ENCODE peak calls at places on chromosomes 7 and 10, in four cellular contexts. J, O, M and Z are unnamed samples.

GRCh38 chr10:110613996-110614495 is 30.1 kb upstream of the RBM20 start:
- DNase-seq in J (no peak), O (no peak), M (peak; percentile 61), Z (no peak)

GRCh38 chr7:50307368-50308012 is 3.0 kb downstream of the IKZF1 start:
- DNase-seq in J (no peak), O (peak; percentile 83), M (no peak), Z (no peak)

GRCh38 chr10:64507869-64508609 is 986.8 kb downstream of the REEP3 start:
- DNase-seq in J (no peak), O (peak; percentile 90), M (no peak), Z (no peak)

GRCh38 chr7:41771717-41772116 is 68.8 kb upstream of the INHBA start:
- DNase-seq in J (no peak), O (no peak), M (no peak), Z (no peak)

GRCh38 chr7:37062460-37062859 is 338.2 kb upstream of the AOAH start:
- DNase-seq in J (no peak), O (no peak), M (no peak), Z (no peak)

GRCh38 chr10:109743141-109744120 is 179.9 kb downstream of the XPNPEP1 start:
- DNase-seq in J (no peak), O (no peak), M (no peak), Z (no peak)

GRCh38 chr7:10889266-10889898 is 84.3 kb upstream of the PHF14 start:
- DNase-seq in J (peak; percentile 10), O (peak; percentile 71), M (no peak), Z (peak; percentile 46)

GRCh38 chr10:680745-681144 is 8.7 kb downstream of the DIP2C start:
- DNase-seq in J (no peak), O (no peak), M (no peak), Z (no peak)

GRCh38 chr10:96279219-96279641 is 7.9 kb upstream of the BLNK start:
- DNase-seq in J (no peak), O (no peak), M (no peak), Z (no peak)

GRCh38 chr7:81370857-81371256 is 399.0 kb downstream of the HGF start:
- DNase-seq in J (no peak), O (no peak), M (no peak), Z (no peak)

GRCh38 chr7:77651544-77652162 is 44.6 kb upstream of the RSBN1L start:
- DNase-seq in J (no peak), O (peak; percentile 72), M (no peak), Z (peak; percentile 36)

GRCh38 chr7:138738114-138738513 is 37.0 kb upstream of the SVOPL start:
- DNase-seq in J (peak; percentile 5), O (no peak), M (no peak), Z (no peak)

GRCh38 chr10:132506711-132507466 is 30.7 kb upstream of the INPP5A start:
- DNase-seq in J (no peak), O (no peak), M (no peak), Z (no peak)

GRCh38 chr10:102714621-102715455 is at the start of gene SFXN2:
- DNase-seq in J (no peak), O (peak; percentile 66), M (no peak), Z (no peak)

GRCh38 chr7:2545746-2546425 is 9.4 kb downstream of the BRAT1 start:
- DNase-seq in J (no peak), O (no peak), M (no peak), Z (no peak)

GRCh38 chr10:89373916-89374711 is 3.7 kb upstream of the IFIT1B start:
- DNase-seq in J (no peak), O (peak; percentile 71), M (no peak), Z (no peak)

GRCh38 chr7:90006988-90007387 is 147.3 kb upstream of the STEAP1 start:
- DNase-seq in J (no peak), O (no peak), M (no peak), Z (no peak)

GRCh38 chr10:115849197-115849596 is 423.8 kb downstream of the GFRA1 start:
- DNase-seq in J (no peak), O (no peak), M (no peak), Z (no peak)

GRCh38 chr7:91645542-91645941 is 235.0 kb downstream of the MTERF1 start:
- DNase-seq in J (no peak), O (no peak), M (no peak), Z (no peak)

GRCh38 chr7:40219917-40220316 is 85.1 kb downstream of the SUGCT start:
- DNase-seq in J (no peak), O (no peak), M (no peak), Z (no peak)

GRCh38 chr7:190196-190595 is 2.2 kb upstream of the FAM20C start:
- DNase-seq in J (no peak), O (no peak), M (no peak), Z (no peak)

GRCh38 chr7:127530148-127530547 is 55.2 kb downstream of the GCC1 start:
- DNase-seq in J (no peak), O (no peak), M (no peak), Z (no peak)

GRCh38 chr7:116499168-116500070 is at the start of gene CAV2:
- DNase-seq in J (no peak), O (peak; percentile 88), M (no peak), Z (no peak)

GRCh38 chr10:94858022-94858421 is 80.4 kb upstream of the CYP2C9 start:
- DNase-seq in J (no peak), O (peak; percentile 0), M (no peak), Z (no peak)

GRCh38 chr7:16753932-16754571 is 497 bp downstream of the TSPAN13 start:
- DNase-seq in J (peak; percentile 1), O (peak; percentile 55), M (no peak), Z (no peak)

GRCh38 chr10:21238044-21238443 is 287.4 kb downstream of the SKIDA1 start:
- DNase-seq in J (no peak), O (no peak), M (no peak), Z (no peak)

GRCh38 chr10:77943086-77943901 is 16.7 kb upstream of the DLG5 start:
- DNase-seq in J (no peak), O (no peak), M (no peak), Z (no peak)

GRCh38 chr7:128410092-128410665 is 397 bp upstream of the IMPDH1 start:
- DNase-seq in J (peak; percentile 69), O (peak; percentile 74), M (no peak), Z (no peak)

GRCh38 chr7:16130127-16131110 is 290.9 kb downstream of the CRPPA start:
- DNase-seq in J (no peak), O (no peak), M (no peak), Z (no peak)

GRCh38 chr7:128099204-128099671 is 68.0 kb upstream of the LRRC4 start:
- DNase-seq in J (no peak), O (peak; percentile 78), M (no peak), Z (no peak)

GRCh38 chr7:27684491-27684890 is 21.8 kb upstream of the HIBADH start:
- DNase-seq in J (no peak), O (no peak), M (no peak), Z (no peak)

GRCh38 chr10:131844546-131845084 is 56.2 kb upstream of the PPP2R2D start:
- DNase-seq in J (no peak), O (no peak), M (no peak), Z (no peak)

GRCh38 chr10:122163182-122164027 is 107.7 kb upstream of the BTBD16 start:
- DNase-seq in J (no peak), O (no peak), M (no peak), Z (no peak)

GRCh38 chr10:122165914-122166313 is 105.2 kb upstream of the BTBD16 start:
- DNase-seq in J (no peak), O (no peak), M (no peak), Z (no peak)

GRCh38 chr10:122165492-122165832 is 105.6 kb upstream of the BTBD16 start:
- DNase-seq in J (no peak), O (no peak), M (no peak), Z (no peak)

GRCh38 chr10:122164028-122164601 is 107.0 kb upstream of the BTBD16 start:
- DNase-seq in J (no peak), O (no peak), M (no peak), Z (no peak)

GRCh38 chr10:122164815-122165491 is 106.1 kb upstream of the BTBD16 start:
- DNase-seq in J (no peak), O (no peak), M (no peak), Z (no peak)
- TF ChIP-seq SPI1 in J (no peak), O (no peak), M (no peak), Z (no peak)

DNA sequence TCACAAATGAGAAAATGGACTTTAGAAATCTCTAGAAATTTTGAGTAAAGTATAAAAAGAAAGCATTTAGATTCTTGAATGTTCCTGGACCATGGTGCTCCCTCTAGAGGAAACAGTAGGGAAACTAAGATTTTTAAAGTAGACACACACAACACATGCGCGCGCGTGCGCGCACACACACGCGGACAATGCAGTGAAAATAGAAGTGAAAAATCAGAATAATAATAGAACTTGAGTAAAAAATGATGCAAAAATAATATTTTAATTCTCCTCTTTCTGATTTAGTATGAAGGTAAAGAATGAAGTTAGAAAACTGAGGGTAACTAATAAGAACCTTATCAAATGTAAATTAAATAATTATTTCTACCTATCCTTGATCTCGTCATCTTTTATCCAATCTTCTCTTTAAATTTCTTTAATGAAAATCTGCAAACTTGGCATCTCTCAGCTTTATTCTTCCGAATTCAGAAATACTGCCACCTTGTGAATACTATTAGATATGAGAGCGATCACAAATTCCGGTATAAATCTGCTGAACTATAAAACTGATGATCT is 117.0 kb upstream of the AMPH start:
- DNase-seq in J (no peak), O (no peak), M (no peak), Z (no peak)
- TF ChIP-seq SPI1 in J (no peak), O (no peak), M (no peak), Z (no peak)

GRCh38 chr7:157520249-157520648 is 183.4 kb downstream of the DNAJB6 start:
- DNase-seq in J (no peak), O (no peak), M (peak; percentile 23), Z (peak; percentile 95)
- TF ChIP-seq SPI1 in J (no peak), O (no peak), M (peak; percentile 46), Z (peak; percentile 85)

GRCh38 chr7:8105449-8106095 is 137.0 kb downstream of the GLCCI1 start:
- DNase-seq in J (no peak), O (no peak), M (no peak), Z (no peak)
- TF ChIP-seq SPI1 in J (no peak), O (no peak), M (no peak), Z (no peak)

DNA sequence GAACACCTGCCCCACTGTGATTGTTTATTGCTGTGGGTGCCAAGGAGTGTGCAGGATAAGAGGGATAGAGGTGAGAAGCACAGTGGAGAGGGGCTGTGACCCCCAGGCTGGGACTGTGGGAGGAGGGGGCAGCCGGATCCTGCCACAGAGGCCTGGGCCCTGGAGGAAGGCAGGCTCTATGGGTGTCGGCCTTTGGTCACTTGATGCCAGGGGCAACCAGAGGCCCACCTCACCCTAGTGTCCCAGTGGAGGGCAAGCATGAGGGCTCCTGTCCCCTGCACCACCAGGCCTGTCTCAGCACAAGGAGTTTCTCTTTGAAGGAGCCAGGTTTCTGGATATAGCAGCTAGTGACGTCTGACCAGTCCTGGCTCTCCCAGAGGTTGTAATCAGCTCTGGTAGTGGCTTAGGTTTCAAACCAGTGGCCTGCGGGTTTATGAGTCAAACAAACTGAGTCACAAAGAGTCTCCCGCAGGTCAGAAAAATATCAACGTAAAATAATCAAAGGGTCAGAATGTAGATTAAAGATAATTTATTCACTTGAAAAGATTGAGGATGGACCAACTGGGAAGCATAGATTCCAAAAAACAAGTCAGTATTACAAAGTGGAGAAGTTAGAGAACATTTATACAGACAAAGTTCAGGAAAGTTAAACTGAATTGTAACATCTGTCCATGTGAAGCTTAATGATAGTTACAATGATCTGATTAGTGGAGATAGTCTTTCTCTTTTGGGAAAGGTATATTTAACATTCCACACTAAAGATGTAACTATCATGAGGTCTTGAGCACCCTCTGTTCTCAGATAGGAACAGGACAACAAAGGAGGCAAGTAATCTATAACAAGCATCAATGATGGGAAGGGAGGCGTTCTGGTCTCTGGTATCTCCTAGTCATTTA is 37.2 kb upstream of the ZNF488 start:
- DNase-seq in J (no peak), O (no peak), M (no peak), Z (no peak)
- TF ChIP-seq SPI1 in J (no peak), O (no peak), M (no peak), Z (no peak)

GRCh38 chr10:105159268-105159667 is 518.2 kb downstream of the SORCS3 start:
- DNase-seq in J (no peak), O (no peak), M (no peak), Z (no peak)
- TF ChIP-seq SPI1 in J (no peak), O (no peak), M (no peak), Z (no peak)